ENCODE peak calls at places on chromosomes 12 and 14, in five cellular contexts. One of them, this sample, is unnamed.
A peak's percentile ranks its signal among the peaks of the same experiment; 100 is the strongest.

GRCh38 chr12:109770104-109770860 is 56.7 kb downstream of the FAM222A start:
- DNase-seq in endothelial cell of umbilical vein: no peak
- DNase-seq in cardiac muscle cell: no peak
- DNase-seq in Peyer's patch: no peak
- DNase-seq in mucosa of descending colon: peak; percentile 17
- DNase-seq in this sample: no peak

GRCh38 chr12:70045036-70045435 is 198.2 kb upstream of the CNOT2 start:
- DNase-seq in endothelial cell of umbilical vein: no peak
- DNase-seq in cardiac muscle cell: no peak
- DNase-seq in Peyer's patch: no peak
- DNase-seq in mucosa of descending colon: no peak
- DNase-seq in this sample: no peak

GRCh38 chr12:116559330-116560080 is at the start of gene MAP1LC3B2:
- DNase-seq in endothelial cell of umbilical vein: no peak
- DNase-seq in cardiac muscle cell: no peak
- DNase-seq in Peyer's patch: peak; percentile 91
- DNase-seq in mucosa of descending colon: peak; percentile 92
- DNase-seq in this sample: peak; percentile 94

GRCh38 chr12:49298160-49298559 is 3.2 kb downstream of the PRPH start:
- DNase-seq in endothelial cell of umbilical vein: no peak
- DNase-seq in cardiac muscle cell: no peak
- DNase-seq in Peyer's patch: no peak
- DNase-seq in mucosa of descending colon: no peak
- DNase-seq in this sample: no peak

GRCh38 chr12:38892090-38892786 is 13.2 kb downstream of the CPNE8 start:
- DNase-seq in endothelial cell of umbilical vein: no peak
- DNase-seq in cardiac muscle cell: no peak
- DNase-seq in Peyer's patch: no peak
- DNase-seq in mucosa of descending colon: no peak
- DNase-seq in this sample: peak; percentile 22

GRCh38 chr12:123225443-123225842 is 7.5 kb downstream of the MPHOSPH9 start:
- DNase-seq in endothelial cell of umbilical vein: no peak
- DNase-seq in cardiac muscle cell: no peak
- DNase-seq in Peyer's patch: no peak
- DNase-seq in mucosa of descending colon: no peak
- DNase-seq in this sample: no peak

GRCh38 chr14:52299692-52300278 is 14.3 kb upstream of the PTGER2 start:
- DNase-seq in endothelial cell of umbilical vein: peak; percentile 47
- DNase-seq in cardiac muscle cell: peak; percentile 41
- DNase-seq in Peyer's patch: no peak
- DNase-seq in mucosa of descending colon: no peak
- DNase-seq in this sample: no peak

GRCh38 chr14:24315807-24316596 is 4.7 kb downstream of the LTB4R start:
- DNase-seq in endothelial cell of umbilical vein: peak; percentile 37
- DNase-seq in cardiac muscle cell: no peak
- DNase-seq in Peyer's patch: no peak
- DNase-seq in mucosa of descending colon: peak; percentile 84
- DNase-seq in this sample: no peak

GRCh38 chr12:64746663-64747062 is 12.5 kb downstream of the GNS start:
- DNase-seq in endothelial cell of umbilical vein: peak; percentile 70
- DNase-seq in cardiac muscle cell: no peak
- DNase-seq in Peyer's patch: no peak
- DNase-seq in mucosa of descending colon: no peak
- DNase-seq in this sample: no peak

DNA sequence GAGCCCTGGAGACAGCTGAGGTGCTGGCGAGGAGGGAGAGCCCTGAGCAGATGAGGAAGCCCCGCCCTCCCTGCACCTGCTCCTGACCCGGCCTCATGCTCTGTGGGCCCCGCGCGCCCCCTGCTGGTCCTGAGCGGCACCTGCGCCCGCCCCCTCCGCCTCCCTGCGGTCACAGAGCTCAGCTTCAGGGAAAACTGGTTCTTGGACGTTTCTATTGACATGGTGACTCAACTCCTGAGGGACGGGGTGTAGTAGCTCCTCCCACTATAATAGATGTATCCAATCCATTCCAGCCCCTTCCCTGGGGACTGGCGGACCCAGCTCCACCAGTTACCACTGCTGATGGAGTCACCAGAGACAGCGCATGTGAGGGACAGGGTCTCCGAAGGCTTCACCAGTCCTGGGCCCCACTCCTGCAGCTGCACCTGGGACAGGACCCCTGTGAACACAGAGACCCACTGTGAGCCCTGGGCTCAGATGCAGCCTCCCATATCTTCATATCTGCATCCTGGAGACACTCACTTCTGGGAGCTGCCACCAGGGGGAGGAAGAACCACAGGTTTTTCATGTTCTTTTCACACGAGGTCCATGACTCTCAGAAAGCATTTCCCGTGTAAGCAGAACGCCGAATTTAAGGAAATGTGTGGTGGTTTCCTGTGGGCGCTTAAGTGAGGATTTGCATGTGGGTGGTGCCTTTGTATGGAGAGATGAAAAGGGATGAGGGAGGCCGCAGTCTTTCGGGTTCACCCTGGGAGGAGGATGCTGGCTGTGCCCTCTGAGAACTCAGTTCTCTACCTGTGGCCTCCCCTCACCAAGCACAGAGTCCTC is 1346.5 kb downstream of the TMEM121 start:
- DNase-seq in endothelial cell of umbilical vein: no peak
- DNase-seq in cardiac muscle cell: no peak
- DNase-seq in Peyer's patch: peak; percentile 88
- DNase-seq in mucosa of descending colon: peak; percentile 91
- DNase-seq in this sample: peak; percentile 75
- TF ChIP-seq CTCF in endothelial cell of umbilical vein: peak; percentile 3
- TF ChIP-seq CTCF in cardiac muscle cell: no peak
- TF ChIP-seq CTCF in Peyer's patch: peak; percentile 59
- TF ChIP-seq CTCF in mucosa of descending colon: peak; percentile 76
- TF ChIP-seq CTCF in this sample: peak; percentile 76

GRCh38 chr12:114674201-114675047 is 9.6 kb downstream of the TBX3 start:
- DNase-seq in endothelial cell of umbilical vein: no peak
- DNase-seq in cardiac muscle cell: no peak
- DNase-seq in Peyer's patch: no peak
- DNase-seq in mucosa of descending colon: no peak
- DNase-seq in this sample: no peak
- H3K36me3 ChIP-seq in endothelial cell of umbilical vein: no peaks in the 10 kb centered on the region
- H3K36me3 ChIP-seq in cardiac muscle cell: peaks cover 24% of the 10 kb centered on the region
- H3K36me3 ChIP-seq in Peyer's patch: peaks cover 57% of the 10 kb centered on the region
- H3K36me3 ChIP-seq in mucosa of descending colon: no peaks in the 10 kb centered on the region
- H3K36me3 ChIP-seq in this sample: no peaks in the 10 kb centered on the region

DNA sequence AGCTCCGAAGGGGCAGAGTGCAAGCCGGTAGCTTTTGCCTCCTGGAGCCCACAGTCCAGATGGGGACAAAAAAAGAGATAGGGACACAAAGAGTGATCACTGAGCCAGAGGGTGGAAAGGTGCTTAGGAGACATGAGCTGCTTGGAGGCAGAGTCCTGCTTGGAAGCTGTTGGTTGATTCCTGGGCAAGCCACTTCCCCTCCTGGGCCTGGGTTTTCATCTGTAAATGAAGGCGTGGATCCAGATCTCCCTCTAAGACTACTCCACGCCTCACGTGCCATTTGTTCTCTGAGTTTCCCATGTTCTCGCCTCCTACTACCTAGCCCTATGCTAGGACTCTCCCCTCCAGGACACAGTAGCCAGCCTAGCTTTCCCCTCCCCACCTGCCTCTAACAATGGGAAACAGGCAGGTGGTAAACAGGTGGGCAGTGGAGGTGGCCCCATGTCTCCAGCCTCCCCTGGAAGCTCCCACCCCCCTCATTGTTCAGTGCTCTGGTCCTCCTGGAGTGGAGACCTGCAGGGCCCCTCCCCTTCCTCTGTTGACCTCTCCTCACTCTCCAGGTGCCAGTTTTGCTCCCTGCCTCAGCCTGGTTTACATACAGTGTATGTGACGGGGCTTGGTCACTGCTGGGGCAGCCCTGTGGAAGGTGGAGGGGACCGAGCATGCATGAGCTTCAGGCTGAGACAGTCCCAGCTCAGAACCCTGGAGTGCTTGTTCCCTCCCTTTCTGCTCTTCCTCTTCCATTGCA is 3.8 kb downstream of the SERPINA3 start:
- DNase-seq in endothelial cell of umbilical vein: no peak
- DNase-seq in cardiac muscle cell: no peak
- DNase-seq in Peyer's patch: no peak
- DNase-seq in mucosa of descending colon: no peak
- DNase-seq in this sample: no peak
- H3K4me3 ChIP-seq in endothelial cell of umbilical vein: no peak overlapping the region
- H3K4me3 ChIP-seq in cardiac muscle cell: no peak overlapping the region
- H3K4me3 ChIP-seq in Peyer's patch: no peak overlapping the region
- H3K4me3 ChIP-seq in mucosa of descending colon: no peak overlapping the region
- H3K4me3 ChIP-seq in this sample: no peak overlapping the region

GRCh38 chr12:121957831-121958515 is 39.6 kb downstream of the CFAP251 start:
- DNase-seq in endothelial cell of umbilical vein: no peak
- DNase-seq in cardiac muscle cell: no peak
- DNase-seq in Peyer's patch: no peak
- DNase-seq in mucosa of descending colon: no peak
- DNase-seq in this sample: no peak

GRCh38 chr12:121953293-121953692 is 34.9 kb downstream of the CFAP251 start:
- DNase-seq in endothelial cell of umbilical vein: no peak
- DNase-seq in cardiac muscle cell: no peak
- DNase-seq in Peyer's patch: no peak
- DNase-seq in mucosa of descending colon: no peak
- DNase-seq in this sample: no peak

GRCh38 chr12:121956041-121956341 is 37.6 kb downstream of the CFAP251 start:
- DNase-seq in endothelial cell of umbilical vein: no peak
- DNase-seq in cardiac muscle cell: no peak
- DNase-seq in Peyer's patch: no peak
- DNase-seq in mucosa of descending colon: no peak
- DNase-seq in this sample: no peak

GRCh38 chr12:121953695-121954094 is 35.3 kb downstream of the CFAP251 start:
- DNase-seq in endothelial cell of umbilical vein: no peak
- DNase-seq in cardiac muscle cell: no peak
- DNase-seq in Peyer's patch: no peak
- DNase-seq in mucosa of descending colon: no peak
- DNase-seq in this sample: no peak

GRCh38 chr12:121955258-121956040 is 37.1 kb downstream of the CFAP251 start:
- DNase-seq in endothelial cell of umbilical vein: peak; percentile 45
- DNase-seq in cardiac muscle cell: peak; percentile 40
- DNase-seq in Peyer's patch: no peak
- DNase-seq in mucosa of descending colon: no peak
- DNase-seq in this sample: no peak
- TF ChIP-seq CTCF in endothelial cell of umbilical vein: peak; percentile 67
- TF ChIP-seq CTCF in cardiac muscle cell: peak; percentile 66
- TF ChIP-seq CTCF in Peyer's patch: peak; percentile 19
- TF ChIP-seq CTCF in mucosa of descending colon: no peak
- TF ChIP-seq CTCF in this sample: peak; percentile 51

This sample was measured in GM06990.